ENCODE peak calls at places on chromosomes 13 and 19, in nine cellular contexts. B is T-helper 1 cell; G is A172; F is activated CD4-positive, alpha-beta T cell treated with anti-CD3 and anti-CD28 coated beads, Interleukin-2, amount 50 U/mL, for 48 hours; L is Calu3; U is AG09319; H is SHP77; R is mucosa of gallbladder; Z is effector CD4-positive, alpha-beta T cell. D is an unnamed sample.

GRCh38 chr13:78660130-78660857 is 1.3 kb upstream of the OBI1 start:
- DNase-seq in F (no peak), R (no peak), Z (no peak), G (peak), B (no peak), H (no peak), L (no peak), U (no peak), D (no peak)

GRCh38 chr13:44842158-44842557 is 147.1 kb downstream of the NUFIP1 start:
- DNase-seq in F (no peak), R (no peak), L (no peak), G (peak), B (no peak), Z (no peak), H (no peak), U (no peak), D (no peak)

GRCh38 chr19:44640518-44640917 is 3.2 kb upstream of the PVR start:
- DNase-seq in F (no peak), H (no peak), G (peak), U (peak), Z (no peak), B (no peak), R (no peak), L (no peak), D (no peak)

GRCh38 chr13:34019870-34020269 is 201.9 kb downstream of the RFC3 start:
- DNase-seq in R (peak), H (peak), G (no peak), F (no peak), B (no peak), U (no peak), Z (no peak), L (no peak), D (peak)

GRCh38 chr19:14073232-14073924 is 792 bp downstream of the MISP3 start:
- DNase-seq in U (no peak), H (peak), R (peak), B (peak), Z (peak), F (peak), L (peak), G (peak), D (peak)

GRCh38 chr13:30932481-30933333 is at the start of gene TEX26:
- DNase-seq in U (no peak), F (no peak), G (no peak), B (no peak), H (no peak), L (no peak), R (no peak), Z (no peak), D (peak)

GRCh38 chr19:52541608-52542007 is 14.1 kb downstream of the ZNF808 start:
- DNase-seq in L (no peak), F (no peak), U (no peak), R (no peak), Z (no peak), G (no peak), B (no peak), H (no peak), D (no peak)

GRCh38 chr13:101181076-101181685 is 235.1 kb downstream of the NALCN start:
- DNase-seq in H (no peak), Z (no peak), B (no peak), R (no peak), G (no peak), F (no peak), U (no peak), L (no peak), D (no peak)

GRCh38 chr13:48369988-48370387 is 42.9 kb downstream of the LPAR6 start:
- DNase-seq in Z (no peak), F (no peak), H (no peak), U (no peak), B (no peak), G (no peak), R (no peak), L (no peak), D (no peak)

GRCh38 chr19:39277598-39277997 is 9.4 kb downstream of the IFNL2 start:
- DNase-seq in Z (no peak), F (no peak), L (peak), H (no peak), R (no peak), G (no peak), B (no peak), U (no peak), D (peak)

GRCh38 chr19:6732803-6733337 is 4.5 kb downstream of the GPR108 start:
- DNase-seq in F (no peak), Z (no peak), B (no peak), L (no peak), H (no peak), R (no peak), G (no peak), U (no peak), D (no peak)

GRCh38 chr13:49533586-49534269 is 38.0 kb downstream of the PHF11 start:
- DNase-seq in Z (no peak), L (no peak), G (no peak), B (no peak), U (no peak), R (no peak), F (no peak), H (no peak), D (no peak)

GRCh38 chr19:50580970-50581636 is 12.9 kb upstream of the LRRC4B start:
- DNase-seq in U (no peak), R (no peak), Z (no peak), G (peak), H (no peak), B (no peak), F (no peak), L (no peak), D (no peak)

GRCh38 chr13:25171517-25172302 is at the start of gene AMER2:
- DNase-seq in R (no peak), G (no peak), L (no peak), H (no peak), F (peak), U (no peak), B (no peak), Z (no peak), D (peak)

GRCh38 chr13:60170414-60170813 is 6.7 kb upstream of the DIAPH3 start:
- DNase-seq in U (no peak), H (no peak), B (no peak), G (no peak), L (no peak), F (no peak), Z (no peak), R (no peak), D (no peak)

GRCh38 chr13:97974773-97975172 is 21.3 kb downstream of the IPO5 start:
- DNase-seq in U (no peak), B (no peak), L (no peak), F (no peak), Z (no peak), H (no peak), R (no peak), G (no peak), D (no peak)

GRCh38 chr19:53545271-53546065 is 7.5 kb downstream of the ZNF331 start:
- DNase-seq in G (peak), U (peak), F (no peak), L (no peak), H (peak), B (no peak), R (no peak), Z (no peak), D (peak)

GRCh38 chr19:46639356-46640061 is 3.5 kb upstream of the GNG8 start:
- DNase-seq in U (no peak), B (no peak), G (peak), R (peak), Z (no peak), H (peak), L (no peak), F (peak), D (peak)

GRCh38 chr13:110361365-110361911 is 54.4 kb downstream of the COL4A2 start:
- DNase-seq in Z (no peak), U (peak), B (no peak), F (no peak), G (peak), L (no peak), H (no peak), R (peak), D (no peak)

GRCh38 chr19:41691268-41691970 is 3.3 kb upstream of the CEACAM7 start:
- DNase-seq in B (no peak), R (no peak), G (no peak), L (peak), H (peak), U (no peak), F (peak), Z (no peak), D (no peak)

GRCh38 chr19:55352040-55352439 is 2.5 kb downstream of the COX6B2 start:
- DNase-seq in G (peak), F (no peak), B (no peak), U (no peak), L (peak), Z (no peak), H (no peak), R (no peak), D (no peak)

GRCh38 chr13:32264407-32264806 is 50.8 kb downstream of the ZAR1L start:
- DNase-seq in B (no peak), F (no peak), H (no peak), U (no peak), Z (no peak), R (peak), G (peak), L (no peak), D (no peak)

GRCh38 chr19:2476451-2477140 is 669 bp downstream of the GADD45B start:
- DNase-seq in B (peak), R (peak), U (no peak), H (no peak), G (peak), L (no peak), F (peak), Z (peak), D (peak)

GRCh38 chr19:40217027-40217810 is 965 bp downstream of the TTC9B start:
- DNase-seq in F (peak), Z (no peak), B (no peak), L (peak), H (no peak), G (no peak), U (no peak), R (peak), D (peak)

GRCh38 chr13:60155978-60156377 is 7.8 kb downstream of the DIAPH3 start:
- DNase-seq in Z (no peak), H (no peak), F (no peak), B (no peak), U (no peak), L (no peak), R (no peak), G (no peak), D (no peak)

GRCh38 chr13:80259159-80259558 is 81.8 kb downstream of the SPRY2 start:
- DNase-seq in Z (no peak), U (no peak), G (no peak), H (no peak), R (peak), L (no peak), B (no peak), F (no peak), D (peak)

D was measured in hepatocyte.